ENCODE peak calls at places on chromosomes 3 and 15, in ten cellular contexts. P is CD4-positive, alpha-beta T cell; C is fibroblast of mammary gland; T is KBM-7; Q is iPS-NIHi11; E is PC-9; N is Panc1; B is NCI-H2081 treated with DMSO at 0.1 percent for 48 hours; S is pons; M is GM03348. Y is an unnamed sample.

GRCh38 chr3:46239301-46239938 is 2.8 kb upstream of the CCR3 start:
- DNase-seq in C (peak), B (no peak), P (no peak), E (no peak), Q (no peak), T (no peak), N (no peak), S (no peak), M (no peak), Y (peak)

GRCh38 chr3:197896421-197896820 is 53.6 kb upstream of the RPL35A start:
- DNase-seq in M (no peak), N (no peak), S (no peak), T (no peak), P (no peak), E (no peak), B (no peak), Q (no peak), C (no peak), Y (no peak)

GRCh38 chr15:96220657-96221056 is 109.8 kb upstream of the NR2F2 start:
- DNase-seq in C (no peak), Q (no peak), N (no peak), T (no peak), S (no peak), B (no peak), E (no peak), M (no peak), P (no peak), Y (no peak)

GRCh38 chr15:90882781-90883525 is 1.4 kb upstream of the FES start:
- DNase-seq in E (no peak), T (no peak), Q (no peak), N (no peak), P (no peak), C (no peak), B (no peak), M (no peak), S (no peak), Y (no peak)

GRCh38 chr15:57861805-57862586 is 155.5 kb downstream of the POLR2M start:
- DNase-seq in S (no peak), P (no peak), E (no peak), Q (no peak), B (no peak), M (peak), C (peak), N (no peak), T (no peak), Y (no peak)

GRCh38 chr3:109122690-109123089 is 4.8 kb upstream of the MORC1 start:
- DNase-seq in B (no peak), Q (no peak), C (no peak), N (no peak), T (no peak), M (no peak), S (peak), E (no peak), P (no peak), Y (no peak)

GRCh38 chr15:70761046-70761445 is 2.3 kb downstream of the UACA start:
- DNase-seq in M (no peak), S (no peak), B (no peak), P (no peak), E (no peak), T (no peak), C (no peak), N (no peak), Q (no peak), Y (no peak)

GRCh38 chr15:68558318-68559305 is 20.2 kb upstream of the CORO2B start:
- DNase-seq in Q (peak), P (no peak), T (no peak), E (peak), N (no peak), B (no peak), S (no peak), C (no peak), M (no peak), Y (no peak)

GRCh38 chr3:10228248-10228950 is 19.9 kb upstream of the TATDN2 start:
- DNase-seq in T (peak), N (no peak), P (no peak), E (no peak), B (no peak), C (no peak), Q (no peak), M (no peak), S (peak), Y (no peak)

GRCh38 chr3:44932986-44933944 is 42.7 kb downstream of the ZDHHC3 start:
- DNase-seq in B (no peak), S (no peak), N (no peak), E (no peak), P (no peak), C (no peak), Q (no peak), M (no peak), T (no peak), Y (no peak)

GRCh38 chr3:33030802-33031201 is 66.1 kb downstream of the GLB1 start:
- DNase-seq in S (no peak), M (no peak), Q (peak), T (no peak), N (no peak), E (no peak), B (no peak), P (no peak), C (no peak), Y (no peak)

GRCh38 chr15:77550275-77551251 is 82.1 kb downstream of the LINGO1 start:
- DNase-seq in P (no peak), M (no peak), T (no peak), Q (no peak), C (no peak), E (no peak), B (no peak), N (no peak), S (no peak), Y (no peak)

GRCh38 chr15:95972136-95972553 is 358.4 kb upstream of the NR2F2 start:
- DNase-seq in Q (no peak), T (no peak), M (peak), P (no peak), S (peak), E (no peak), B (no peak), C (peak), N (no peak), Y (no peak)

GRCh38 chr3:69738291-69738690 is 973 bp upstream of the MITF start:
- DNase-seq in P (no peak), M (no peak), C (no peak), T (no peak), E (no peak), Q (peak), S (peak), B (no peak), N (no peak), Y (no peak)

GRCh38 chr15:41263891-41264351 is 32.9 kb downstream of the CHP1 start:
- DNase-seq in T (peak), C (no peak), S (peak), Q (peak), M (peak), P (no peak), B (no peak), N (no peak), E (no peak), Y (no peak)

GRCh38 chr3:132513057-132513456 is 84.0 kb upstream of the ACKR4 start:
- DNase-seq in B (no peak), T (no peak), P (no peak), C (no peak), N (no peak), Q (no peak), S (no peak), E (no peak), M (no peak), Y (no peak)

GRCh38 chr15:79140846-79141570 is 50.4 kb upstream of the RASGRF1 start:
- DNase-seq in C (no peak), B (no peak), P (no peak), M (no peak), Q (no peak), N (no peak), S (no peak), E (no peak), T (no peak), Y (no peak)

GRCh38 chr15:93217343-93217742 is 128.3 kb upstream of the RGMA start:
- DNase-seq in N (no peak), P (no peak), E (no peak), Q (no peak), T (no peak), M (no peak), B (no peak), C (no peak), S (no peak), Y (no peak)

GRCh38 chr3:24493951-24494615 is 567 bp downstream of the THRB start:
- DNase-seq in M (peak), S (peak), N (no peak), T (no peak), E (peak), Q (peak), C (peak), B (no peak), P (no peak), Y (no peak)

GRCh38 chr3:5186854-5187151 is 704 bp upstream of the EDEM1 start:
- DNase-seq in P (no peak), T (no peak), E (no peak), C (peak), Q (no peak), S (no peak), B (no peak), N (no peak), M (no peak), Y (no peak)

GRCh38 chr15:74793135-74794028 is 11.5 kb downstream of the CSK start:
- DNase-seq in B (no peak), N (no peak), C (no peak), Q (no peak), S (no peak), M (no peak), T (peak), P (peak), E (no peak), Y (no peak)

GRCh38 chr3:134928819-134929218 is 133.8 kb downstream of the EPHB1 start:
- DNase-seq in T (peak), N (no peak), Q (no peak), C (no peak), P (no peak), S (no peak), E (no peak), M (no peak), B (no peak), Y (no peak)

GRCh38 chr15:39641187-39641889 is 60.5 kb downstream of the THBS1 start:
- DNase-seq in C (no peak), S (no peak), Q (no peak), M (no peak), N (no peak), B (no peak), P (no peak), T (no peak), E (peak), Y (peak)

GRCh38 chr15:59002418-59002859 is 15.0 kb downstream of the RNF111 start:
- DNase-seq in C (no peak), E (no peak), B (no peak), P (no peak), T (peak), M (no peak), Q (no peak), N (no peak), S (no peak), Y (no peak)

GRCh38 chr15:70698991-70699390 is 64.4 kb downstream of the UACA start:
- DNase-seq in E (no peak), Q (no peak), P (no peak), S (no peak), C (no peak), T (no peak), N (no peak), B (no peak), M (no peak), Y (no peak)

GRCh38 chr3:29441020-29441324 is 160.1 kb downstream of the RBMS3 start:
- DNase-seq in T (no peak), B (no peak), M (no peak), C (no peak), S (no peak), P (no peak), Q (no peak), E (no peak), N (no peak), Y (no peak)

GRCh38 chr3:145370870-145371269 is 790.1 kb downstream of the PLOD2 start:
- DNase-seq in Q (no peak), E (no peak), C (no peak), N (no peak), B (no peak), T (no peak), S (no peak), M (no peak), P (no peak), Y (no peak)

GRCh38 chr3:169147246-169148008 is 516.1 kb downstream of the MECOM start:
- DNase-seq in M (peak), S (no peak), B (no peak), E (peak), P (no peak), Q (peak), C (peak), T (peak), N (no peak), Y (no peak)

GRCh38 chr15:76190070-76190564 is 121.2 kb downstream of the ETFA start:
- DNase-seq in T (no peak), S (no peak), P (no peak), C (no peak), M (no peak), Q (no peak), E (no peak), N (no peak), B (no peak), Y (no peak)

GRCh38 chr3:153734777-153735551 is 386.2 kb upstream of the ARHGEF26 start:
- DNase-seq in E (no peak), P (no peak), C (peak), Q (no peak), T (no peak), B (no peak), M (peak), N (no peak), S (no peak), Y (peak)

GRCh38 chr3:99901200-99901926 is 83.7 kb downstream of the CMSS1 start:
- DNase-seq in S (no peak), T (no peak), N (peak), P (no peak), E (peak), Q (no peak), C (peak), M (peak), B (no peak), Y (peak)

GRCh38 chr3:74393426-74393825 is 221.0 kb downstream of the CNTN3 start:
- DNase-seq in M (no peak), Q (no peak), T (no peak), B (no peak), E (no peak), N (no peak), C (no peak), S (no peak), P (no peak), Y (no peak)

GRCh38 chr15:80437492-80437891 is 33.3 kb downstream of the ARNT2 start:
- DNase-seq in C (no peak), M (no peak), S (no peak), B (no peak), P (no peak), N (no peak), T (no peak), E (no peak), Q (no peak), Y (no peak)

GRCh38 chr3:72338082-72338941 is 509.9 kb downstream of the SHQ1 start:
- DNase-seq in N (peak), T (no peak), Q (no peak), P (no peak), M (no peak), E (no peak), B (no peak), S (no peak), C (peak), Y (peak)

GRCh38 chr3:17140670-17141505 is 256.1 kb downstream of the PLCL2 start:
- DNase-seq in E (no peak), S (no peak), N (no peak), M (peak), Q (peak), C (peak), P (no peak), B (no peak), T (no peak), Y (no peak)

Y was measured in epithelial cell of prostate.